ENCODE peak calls at places on chromosomes 6 and 20, in seven cellular contexts. K is SK-N-SH, O is HCT116, A is GM12878, P is HepG2, Y is K562, E is H1. W is an unnamed sample.

GRCh38 chr6:2949536-2950083 is 21.8 kb downstream of the SERPINB6 start:
- DNase-seq in K (no peak), O (no peak), A (no peak), P (no peak), Y (peak), E (no peak), W (no peak)

GRCh38 chr20:51801220-51801991 is 915 bp downstream of the SALL4 start:
- DNase-seq in K (peak), O (no peak), A (no peak), P (no peak), Y (no peak), E (no peak), W (no peak)

GRCh38 chr6:119060255-119060907 is 18.1 kb downstream of the FAM184A start:
- DNase-seq in K (no peak), O (no peak), A (no peak), P (no peak), Y (peak), E (no peak), W (no peak)

GRCh38 chr6:73796881-73797280 is 100.9 kb downstream of the CD109 start:
- DNase-seq in K (no peak), O (no peak), A (no peak), P (no peak), Y (no peak), E (no peak), W (no peak)

GRCh38 chr6:154337423-154338005 is 19.1 kb downstream of the IPCEF1 start:
- DNase-seq in K (no peak), O (no peak), A (no peak), P (no peak), Y (no peak), E (no peak), W (no peak)

GRCh38 chr6:6950373-6951145 is 157.2 kb upstream of the RREB1 start:
- DNase-seq in K (no peak), O (no peak), A (no peak), P (no peak), Y (no peak), E (no peak), W (no peak)

GRCh38 chr20:37406010-37406998 is 60.4 kb downstream of the SRC start:
- DNase-seq in K (peak), O (no peak), A (no peak), P (no peak), Y (peak), E (no peak), W (peak)

GRCh38 chr20:33124261-33124660 is 43.7 kb upstream of the BPIFA2 start:
- DNase-seq in K (no peak), O (no peak), A (no peak), P (no peak), Y (no peak), E (no peak), W (no peak)

GRCh38 chr6:119749341-119749740 is 399.8 kb upstream of the MAN1A1 start:
- DNase-seq in K (no peak), O (no peak), A (no peak), P (no peak), Y (no peak), E (no peak), W (no peak)

GRCh38 chr6:105836889-105837288 is 249.2 kb upstream of the PRDM1 start:
- DNase-seq in K (no peak), O (no peak), A (no peak), P (no peak), Y (no peak), E (no peak), W (no peak)

GRCh38 chr6:89100114-89100513 is 17.8 kb downstream of the SRSF12 start:
- DNase-seq in K (no peak), O (no peak), A (no peak), P (no peak), Y (no peak), E (no peak), W (no peak)

GRCh38 chr6:100343678-100344077 is 121.0 kb downstream of the SIM1 start:
- DNase-seq in K (no peak), O (no peak), A (no peak), P (no peak), Y (no peak), E (no peak), W (no peak)

GRCh38 chr6:84411060-84411629 is 183.7 kb upstream of the CEP162 start:
- DNase-seq in K (no peak), O (no peak), A (no peak), P (no peak), Y (no peak), E (no peak), W (no peak)

GRCh38 chr20:34099675-34100074 is 12.4 kb downstream of the EIF2S2 start:
- DNase-seq in K (no peak), O (no peak), A (no peak), P (no peak), Y (no peak), E (no peak), W (no peak)

GRCh38 chr6:142871910-142872331 is 73.1 kb downstream of the HIVEP2 start:
- DNase-seq in K (no peak), O (no peak), A (no peak), P (peak), Y (no peak), E (no peak), W (no peak)

GRCh38 chr6:122248001-122248669 is 151.3 kb upstream of the HSF2 start:
- DNase-seq in K (no peak), O (no peak), A (no peak), P (no peak), Y (no peak), E (no peak), W (no peak)

GRCh38 chr6:79864001-79864400 is 83.4 kb downstream of the ELOVL4 start:
- DNase-seq in K (no peak), O (no peak), A (no peak), P (no peak), Y (no peak), E (no peak), W (no peak)
- TF ChIP-seq JUND in K (no peak), O (no peak), A (no peak), P (no peak), Y (no peak), E (no peak), W (no peak)

GRCh38 chr6:75290136-75290535 is 5.5 kb upstream of the TMEM30A start:
- DNase-seq in K (no peak), O (no peak), A (no peak), P (no peak), Y (no peak), E (no peak), W (no peak)

GRCh38 chr6:75291744-75292143 is 7.2 kb upstream of the TMEM30A start:
- DNase-seq in K (no peak), O (no peak), A (no peak), P (no peak), Y (no peak), E (no peak), W (no peak)

GRCh38 chr6:75291331-75291730 is 6.7 kb upstream of the TMEM30A start:
- DNase-seq in K (no peak), O (no peak), A (no peak), P (no peak), Y (no peak), E (no peak), W (no peak)

GRCh38 chr6:75290558-75290957 is 6.0 kb upstream of the TMEM30A start:
- DNase-seq in K (peak), O (no peak), A (no peak), P (no peak), Y (no peak), E (no peak), W (no peak)

GRCh38 chr6:75292522-75292921 is 7.9 kb upstream of the TMEM30A start:
- DNase-seq in K (no peak), O (no peak), A (no peak), P (no peak), Y (no peak), E (no peak), W (no peak)
- TF ChIP-seq JUND in K (no peak), O (no peak), A (no peak), P (no peak), Y (no peak), E (no peak), W (no peak)

DNA sequence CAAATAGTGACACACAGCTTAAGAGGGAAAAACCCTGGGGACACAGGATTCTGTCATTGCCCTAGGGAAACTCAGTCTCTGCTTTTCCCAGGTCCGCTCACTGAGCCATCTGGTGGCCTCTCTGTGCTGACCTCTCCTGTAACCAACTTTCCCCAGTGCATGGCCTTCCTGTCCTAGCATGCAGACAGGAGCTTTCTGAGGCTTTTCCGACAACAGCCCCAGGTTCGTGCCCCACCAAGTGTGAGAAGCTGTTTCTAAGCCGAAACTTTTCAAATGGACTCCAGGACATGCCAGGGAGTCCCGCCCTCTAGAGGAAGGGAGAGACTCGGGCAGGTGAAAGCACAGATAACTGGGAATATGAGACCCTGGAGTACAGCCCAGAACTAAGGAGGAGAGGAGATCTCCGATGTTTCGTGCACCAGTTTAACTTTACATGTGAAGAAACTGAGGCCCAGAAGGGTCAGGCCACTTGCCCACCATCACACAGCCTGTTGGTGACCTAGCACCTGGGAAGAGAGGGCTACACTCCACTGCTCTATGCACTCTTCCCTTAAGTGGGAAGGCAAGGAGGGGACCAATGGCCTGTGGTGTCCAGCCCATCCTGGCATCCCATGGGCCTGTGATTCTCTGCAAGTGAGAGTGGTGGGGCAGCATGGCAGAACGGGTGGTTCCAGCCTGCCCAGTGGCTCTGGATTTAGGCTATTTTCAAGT is 46.2 kb downstream of the RPP40 start:
- DNase-seq in K (no peak), O (no peak), A (no peak), P (peak), Y (peak), E (no peak), W (peak)
- TF ChIP-seq JUND in K (no peak), O (no peak), A (no peak), P (no peak), Y (no peak), E (no peak), W (no peak)

DNA sequence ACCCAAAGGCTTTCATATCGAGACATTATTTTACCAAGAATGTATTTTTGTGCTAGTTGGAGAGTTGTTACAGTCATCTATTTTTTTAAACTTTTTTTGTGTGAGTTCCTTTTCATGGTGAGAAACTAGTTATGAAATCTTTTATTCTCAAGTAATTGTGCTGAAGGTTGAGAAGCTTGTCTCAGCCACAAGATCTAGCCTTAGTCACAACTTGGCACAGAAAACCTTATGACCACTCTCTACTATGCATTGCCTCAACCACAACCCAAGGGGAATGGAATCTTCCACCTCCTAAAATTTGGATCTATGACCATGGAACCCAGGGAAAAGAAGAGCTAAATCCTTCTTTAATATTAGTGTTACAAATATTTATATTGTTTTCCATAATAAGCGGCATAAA is 58.5 kb downstream of the HS3ST5 start:
- DNase-seq in K (no peak), O (no peak), A (no peak), P (no peak), Y (no peak), E (no peak), W (no peak)
- TF ChIP-seq JUND in K (no peak), O (no peak), A (no peak), P (no peak), Y (no peak), E (no peak), W (no peak)

GRCh38 chr6:37822851-37823682 is 3.5 kb downstream of the ZFAND3 start:
- DNase-seq in K (no peak), O (no peak), A (no peak), P (peak), Y (peak), E (no peak), W (peak)
- TF ChIP-seq JUND in K (no peak), O (no peak), A (no peak), P (no peak), Y (no peak), E (no peak), W (no peak)

GRCh38 chr20:15205023-15205422 is 867.6 kb upstream of the FLRT3 start:
- DNase-seq in K (no peak), O (no peak), A (no peak), P (no peak), Y (no peak), E (no peak), W (no peak)

GRCh38 chr20:15200139-15200538 is 862.7 kb upstream of the FLRT3 start:
- DNase-seq in K (no peak), O (no peak), A (peak), P (no peak), Y (no peak), E (no peak), W (no peak)

GRCh38 chr20:15196580-15197255 is 859.3 kb upstream of the FLRT3 start:
- DNase-seq in K (no peak), O (no peak), A (no peak), P (no peak), Y (no peak), E (no peak), W (no peak)

GRCh38 chr20:15195378-15195777 is 858.0 kb upstream of the FLRT3 start:
- DNase-seq in K (no peak), O (no peak), A (no peak), P (no peak), Y (no peak), E (no peak), W (no peak)

GRCh38 chr20:15199698-15200097 is 862.3 kb upstream of the FLRT3 start:
- DNase-seq in K (no peak), O (no peak), A (no peak), P (no peak), Y (no peak), E (no peak), W (no peak)
- TF ChIP-seq JUND in K (no peak), O (no peak), A (no peak), P (no peak), Y (no peak), E (no peak), W (no peak)

GRCh38 chr6:91606148-91606901 is 1019.5 kb upstream of the MAP3K7 start:
- DNase-seq in K (no peak), O (no peak), A (no peak), P (no peak), Y (no peak), E (no peak), W (no peak)

DNA sequence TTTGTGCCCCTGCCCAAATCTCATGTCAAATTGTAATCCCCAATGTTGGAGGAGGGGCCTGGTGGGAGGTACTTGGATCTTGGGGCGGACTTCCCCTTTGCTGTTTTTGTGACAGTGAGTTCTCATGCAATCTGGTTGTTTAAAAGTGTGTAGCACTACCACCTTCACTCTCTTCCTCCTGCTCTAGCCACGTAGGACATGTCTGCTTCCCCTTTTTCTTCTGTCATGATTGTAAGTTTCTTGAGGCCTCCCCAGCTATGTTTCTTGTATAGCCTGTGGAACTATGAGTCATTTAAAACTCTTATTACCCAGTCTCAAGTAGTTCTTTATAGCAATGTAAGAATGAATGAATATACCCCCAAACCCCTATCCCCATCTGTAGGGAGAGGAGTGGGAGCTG is 1013.7 kb upstream of the MAP3K7 start:
- DNase-seq in K (no peak), O (no peak), A (no peak), P (no peak), Y (no peak), E (no peak), W (no peak)
- TF ChIP-seq JUND in K (no peak), O (no peak), A (no peak), P (no peak), Y (no peak), E (no peak), W (no peak)

GRCh38 chr6:107345398-107345797 is 114.0 kb downstream of the PDSS2 start:
- DNase-seq in K (no peak), O (no peak), A (no peak), P (no peak), Y (no peak), E (no peak), W (no peak)
- TF ChIP-seq JUND in K (no peak), O (no peak), A (no peak), P (no peak), Y (no peak), E (no peak), W (no peak)

GRCh38 chr6:53066059-53066406 is 829 bp downstream of the FBXO9 start:
- DNase-seq in K (no peak), O (no peak), A (no peak), P (no peak), Y (peak), E (no peak), W (no peak)
- TF ChIP-seq JUND in K (no peak), O (no peak), A (no peak), P (no peak), Y (no peak), E (no peak), W (no peak)

GRCh38 chr6:37260063-37260843 is 2.3 kb upstream of the TMEM217 start:
- DNase-seq in K (no peak), O (no peak), A (no peak), P (no peak), Y (no peak), E (no peak), W (no peak)
- TF ChIP-seq JUND in K (no peak), O (no peak), A (no peak), P (no peak), Y (no peak), E (no peak), W (no peak)